ENCODE peak calls at places on chromosome 3, in seven cellular contexts. One of them, this sample, is unnamed.

GRCh38 chr3:153038779-153039178 is 123.2 kb upstream of the RAP2B start:
- DNase-seq in activated CD4-positive, alpha-beta T cell treated with anti-CD3 and anti-CD28 coated beads, Interleukin-2, amount 50 U/mL, for 48 hours: no peak
- DNase-seq in activated CD8-positive, alpha-beta memory T cell treated with anti-CD3 and anti-CD28 coated beads, Interleukin-2, amount 10 ng/mL, durations not matched to agents 7 days and 5 days: no peak
- DNase-seq in A172: peak; percentile 52
- DNase-seq in Ammon's horn: no peak
- DNase-seq in COR-L47: no peak
- DNase-seq in neural crest cell: no peak
- DNase-seq in this sample: no peak

GRCh38 chr3:183815565-183815943 is 9.8 kb downstream of the MAP6D1 start:
- DNase-seq in activated CD4-positive, alpha-beta T cell treated with anti-CD3 and anti-CD28 coated beads, Interleukin-2, amount 50 U/mL, for 48 hours: no peak
- DNase-seq in activated CD8-positive, alpha-beta memory T cell treated with anti-CD3 and anti-CD28 coated beads, Interleukin-2, amount 10 ng/mL, durations not matched to agents 7 days and 5 days: peak; percentile 56
- DNase-seq in A172: no peak
- DNase-seq in Ammon's horn: no peak
- DNase-seq in COR-L47: no peak
- DNase-seq in neural crest cell: no peak
- DNase-seq in this sample: no peak

GRCh38 chr3:2096196-2096595 is 2.5 kb upstream of the CNTN4 start:
- DNase-seq in activated CD4-positive, alpha-beta T cell treated with anti-CD3 and anti-CD28 coated beads, Interleukin-2, amount 50 U/mL, for 48 hours: no peak
- DNase-seq in activated CD8-positive, alpha-beta memory T cell treated with anti-CD3 and anti-CD28 coated beads, Interleukin-2, amount 10 ng/mL, durations not matched to agents 7 days and 5 days: no peak
- DNase-seq in A172: no peak
- DNase-seq in Ammon's horn: no peak
- DNase-seq in COR-L47: no peak
- DNase-seq in neural crest cell: no peak
- DNase-seq in this sample: no peak

GRCh38 chr3:138875754-138876664 is 41.3 kb upstream of the PIK3CB start:
- DNase-seq in activated CD4-positive, alpha-beta T cell treated with anti-CD3 and anti-CD28 coated beads, Interleukin-2, amount 50 U/mL, for 48 hours: no peak
- DNase-seq in activated CD8-positive, alpha-beta memory T cell treated with anti-CD3 and anti-CD28 coated beads, Interleukin-2, amount 10 ng/mL, durations not matched to agents 7 days and 5 days: no peak
- DNase-seq in A172: no peak
- DNase-seq in Ammon's horn: no peak
- DNase-seq in COR-L47: no peak
- DNase-seq in neural crest cell: no peak
- DNase-seq in this sample: no peak

GRCh38 chr3:71109241-71109976 is 474.1 kb downstream of the FOXP1 start:
- DNase-seq in activated CD4-positive, alpha-beta T cell treated with anti-CD3 and anti-CD28 coated beads, Interleukin-2, amount 50 U/mL, for 48 hours: peak; percentile 31
- DNase-seq in activated CD8-positive, alpha-beta memory T cell treated with anti-CD3 and anti-CD28 coated beads, Interleukin-2, amount 10 ng/mL, durations not matched to agents 7 days and 5 days: no peak
- DNase-seq in A172: peak; percentile 69
- DNase-seq in Ammon's horn: no peak
- DNase-seq in COR-L47: no peak
- DNase-seq in neural crest cell: no peak
- DNase-seq in this sample: peak; percentile 55

GRCh38 chr3:192957441-192957951 is 39.8 kb upstream of the MB21D2 start:
- DNase-seq in activated CD4-positive, alpha-beta T cell treated with anti-CD3 and anti-CD28 coated beads, Interleukin-2, amount 50 U/mL, for 48 hours: peak; percentile 30
- DNase-seq in activated CD8-positive, alpha-beta memory T cell treated with anti-CD3 and anti-CD28 coated beads, Interleukin-2, amount 10 ng/mL, durations not matched to agents 7 days and 5 days: no peak
- DNase-seq in A172: peak; percentile 90
- DNase-seq in Ammon's horn: peak; percentile 52
- DNase-seq in COR-L47: no peak
- DNase-seq in neural crest cell: no peak
- DNase-seq in this sample: no peak

GRCh38 chr3:134597390-134597975 is 53.3 kb downstream of the KY start:
- DNase-seq in activated CD4-positive, alpha-beta T cell treated with anti-CD3 and anti-CD28 coated beads, Interleukin-2, amount 50 U/mL, for 48 hours: no peak
- DNase-seq in activated CD8-positive, alpha-beta memory T cell treated with anti-CD3 and anti-CD28 coated beads, Interleukin-2, amount 10 ng/mL, durations not matched to agents 7 days and 5 days: no peak
- DNase-seq in A172: no peak
- DNase-seq in Ammon's horn: no peak
- DNase-seq in COR-L47: peak; percentile 26
- DNase-seq in neural crest cell: no peak
- DNase-seq in this sample: no peak

GRCh38 chr3:99862208-99862607 is 44.5 kb downstream of the CMSS1 start:
- DNase-seq in activated CD4-positive, alpha-beta T cell treated with anti-CD3 and anti-CD28 coated beads, Interleukin-2, amount 50 U/mL, for 48 hours: no peak
- DNase-seq in activated CD8-positive, alpha-beta memory T cell treated with anti-CD3 and anti-CD28 coated beads, Interleukin-2, amount 10 ng/mL, durations not matched to agents 7 days and 5 days: no peak
- DNase-seq in A172: peak; percentile 76
- DNase-seq in Ammon's horn: no peak
- DNase-seq in COR-L47: no peak
- DNase-seq in neural crest cell: no peak
- DNase-seq in this sample: no peak

GRCh38 chr3:186991470-186991869 is 61.1 kb downstream of the ST6GAL1 start:
- DNase-seq in activated CD4-positive, alpha-beta T cell treated with anti-CD3 and anti-CD28 coated beads, Interleukin-2, amount 50 U/mL, for 48 hours: no peak
- DNase-seq in activated CD8-positive, alpha-beta memory T cell treated with anti-CD3 and anti-CD28 coated beads, Interleukin-2, amount 10 ng/mL, durations not matched to agents 7 days and 5 days: no peak
- DNase-seq in A172: no peak
- DNase-seq in Ammon's horn: no peak
- DNase-seq in COR-L47: no peak
- DNase-seq in neural crest cell: no peak
- DNase-seq in this sample: no peak

This sample was measured in amniotic stem cell.